ENCODE peak calls at places on chromosomes 13 and 19, in eight cellular contexts. Z is astrocyte of the hippocampus, H is B cell, A is pancreas, U is T-helper 1 cell, D is transverse colon, M is activated T-helper 1 cell treated with Interleukin-2 at 50 U/mL for 16 hours, T is NCI-H1694 treated with DMSO at 0.1 percent for 48 hours. B is an unnamed sample.

GRCh38 chr19:2974342-2974932 is 2.9 kb upstream of the TLE6 start:
- DNase-seq in M (no peak), H (no peak), Z (no peak), D (no peak), A (no peak), T (no peak), U (no peak), B (no peak)

GRCh38 chr19:57934820-57935665 is at the start of gene ZNF418:
- DNase-seq in A (peak; percentile 31), Z (peak; percentile 91), H (peak; percentile 80), U (no peak), M (peak; percentile 25), T (no peak), D (peak; percentile 24), B (peak; percentile 67)

GRCh38 chr13:46698910-46699460 is 98.0 kb downstream of the ESD start:
- DNase-seq in D (no peak), T (no peak), U (no peak), Z (no peak), H (no peak), A (no peak), M (no peak), B (no peak)

GRCh38 chr13:106088094-106088493 is 447.4 kb downstream of the EFNB2 start:
- DNase-seq in A (no peak), D (no peak), T (no peak), M (no peak), Z (peak; percentile 54), U (no peak), H (no peak), B (no peak)

GRCh38 chr13:75365724-75366173 is 116.2 kb downstream of the TBC1D4 start:
- DNase-seq in A (no peak), H (no peak), M (no peak), Z (peak; percentile 64), U (no peak), D (no peak), T (no peak), B (no peak)

GRCh38 chr19:6564393-6564792 is 26.6 kb downstream of the CD70 start:
- DNase-seq in Z (peak; percentile 29), U (no peak), A (no peak), D (no peak), T (no peak), H (no peak), M (no peak), B (no peak)

GRCh38 chr19:14048439-14049153 is 13.3 kb downstream of the PALM3 start:
- DNase-seq in A (peak; percentile 52), U (peak; percentile 24), Z (peak; percentile 37), H (peak; percentile 81), T (no peak), D (peak; percentile 72), M (peak; percentile 56), B (peak; percentile 79)

GRCh38 chr13:52695856-52696255 is 43.2 kb downstream of the SUGT1 start:
- DNase-seq in Z (peak; percentile 28), T (no peak), U (no peak), H (no peak), M (no peak), A (no peak), D (no peak), B (no peak)

GRCh38 chr19:48962849-48963165 is 2.3 kb upstream of the FTL start:
- DNase-seq in A (no peak), T (no peak), Z (no peak), M (no peak), U (no peak), D (no peak), H (no peak), B (no peak)